ENCODE peak calls at places on chromosomes 7 and 10, in six cellular contexts. I is CD4-positive, alpha-beta memory T cell; K is K562; P is neuronal stem cell; Q is right atrium auricular region; L is colonic mucosa. D is an unnamed sample. For H3K36me3, the result is how much of the 10 kb centered on the place peaks cover.

GRCh38 chr7:46682841-46683624 is 762.0 kb upstream of the IGFBP3 start:
- DNase-seq in Q (no peak), L (no peak), P (no peak), I (no peak), K (no peak), D (no peak)

GRCh38 chr10:102975483-102976057 is 57.5 kb downstream of the CNNM2 start:
- DNase-seq in L (no peak), Q (no peak), P (no peak), I (no peak), K (no peak), D (no peak)

GRCh38 chr10:110354322-110354766 is 49.6 kb upstream of the SMNDC1 start:
- DNase-seq in I (peak), L (peak), Q (peak), P (peak), K (peak), D (peak)

GRCh38 chr7:125495997-125496396 is 566.4 kb upstream of the POT1 start:
- DNase-seq in K (no peak), I (no peak), P (no peak), Q (no peak), L (no peak), D (no peak)

GRCh38 chr10:119608316-119609155 is 11.8 kb upstream of the TIAL1 start:
- DNase-seq in K (peak), I (no peak), Q (peak), P (no peak), L (peak), D (peak)

GRCh38 chr7:145862212-145862611 is 254.4 kb upstream of the CNTNAP2 start:
- DNase-seq in Q (no peak), K (no peak), I (no peak), P (no peak), L (no peak), D (no peak)

GRCh38 chr10:43203491-43204393 is 63.1 kb downstream of the RASGEF1A start:
- DNase-seq in L (peak), I (no peak), Q (no peak), K (peak), P (no peak), D (no peak)

GRCh38 chr7:26598867-26599266 is 265.5 kb downstream of the SKAP2 start:
- DNase-seq in I (no peak), Q (no peak), K (no peak), P (no peak), L (no peak), D (no peak)

GRCh38 chr7:16644624-16644986 is 949 bp downstream of the ANKMY2 start:
- DNase-seq in P (no peak), Q (no peak), L (no peak), I (peak), K (peak), D (peak)

GRCh38 chr7:102182016-102182415 is 104.7 kb upstream of the SH2B2 start:
- DNase-seq in L (no peak), Q (no peak), P (no peak), I (no peak), K (no peak), D (no peak)

GRCh38 chr7:102178410-102178809 is 108.3 kb upstream of the SH2B2 start:
- DNase-seq in K (no peak), L (no peak), I (no peak), P (no peak), Q (no peak), D (no peak)

GRCh38 chr7:102184303-102184702 is 102.4 kb upstream of the SH2B2 start:
- DNase-seq in L (no peak), P (no peak), I (no peak), Q (no peak), K (no peak), D (no peak)

GRCh38 chr7:102180727-102181126 is 105.9 kb upstream of the SH2B2 start:
- DNase-seq in I (no peak), K (no peak), L (no peak), Q (no peak), P (no peak), D (no peak)

GRCh38 chr7:102181517-102181916 is 105.2 kb upstream of the SH2B2 start:
- DNase-seq in Q (no peak), K (no peak), I (no peak), P (no peak), L (no peak), D (no peak)
- H3K36me3 ChIP-seq in Q (under half), K (under half), I (under half), P (half or more), L (under half), D (under half)

GRCh38 chr7:77693830-77694583 is 2.3 kb upstream of the RSBN1L start:
- DNase-seq in I (no peak), K (peak), P (no peak), L (no peak), Q (no peak), D (no peak)

GRCh38 chr7:77690289-77690688 is 6.0 kb upstream of the RSBN1L start:
- DNase-seq in I (no peak), P (no peak), L (no peak), K (no peak), Q (no peak), D (no peak)

GRCh38 chr7:77696057-77696642 is at the start of gene RSBN1L:
- DNase-seq in L (peak), I (peak), P (peak), K (peak), Q (peak), D (peak)

GRCh38 chr7:77687747-77688144 is 8.5 kb upstream of the RSBN1L start:
- DNase-seq in Q (no peak), L (peak), P (no peak), I (no peak), K (no peak), D (peak)

DNA sequence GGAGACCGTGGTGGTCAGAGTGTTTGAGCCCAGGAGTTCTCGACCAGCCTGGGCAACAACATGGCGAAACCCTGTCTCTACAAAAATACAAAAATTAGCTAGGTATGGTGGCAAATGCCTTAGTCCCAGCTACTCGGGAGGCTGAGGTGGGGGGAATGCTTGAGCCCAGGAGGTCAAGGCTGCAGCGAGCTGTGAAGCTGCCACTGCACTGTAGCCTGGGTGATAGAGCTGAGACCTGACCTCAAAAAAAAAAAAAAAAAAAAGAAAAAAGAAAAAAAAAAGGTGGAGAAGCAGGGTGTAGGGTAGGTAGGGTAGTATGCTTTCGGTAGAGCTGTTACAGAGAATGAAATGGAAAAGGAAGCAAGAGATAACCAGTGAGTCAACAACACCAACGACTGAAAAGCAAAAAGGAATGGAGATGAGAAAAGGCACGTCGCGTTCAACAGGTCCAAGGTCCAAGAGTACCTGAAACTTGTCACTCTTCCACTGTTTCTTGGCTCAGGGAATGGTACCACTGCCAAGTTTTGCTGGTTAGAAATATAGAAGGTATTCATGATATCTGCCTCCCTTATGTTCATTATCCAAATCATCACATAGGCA is 4.3 kb upstream of the RSBN1L start:
- DNase-seq in K (peak), I (no peak), P (no peak), Q (no peak), L (peak), D (no peak)
- H3K27ac ChIP-seq in K (peak), I (no peak), P (no peak), Q (no peak), L (peak), D (no peak)

DNA sequence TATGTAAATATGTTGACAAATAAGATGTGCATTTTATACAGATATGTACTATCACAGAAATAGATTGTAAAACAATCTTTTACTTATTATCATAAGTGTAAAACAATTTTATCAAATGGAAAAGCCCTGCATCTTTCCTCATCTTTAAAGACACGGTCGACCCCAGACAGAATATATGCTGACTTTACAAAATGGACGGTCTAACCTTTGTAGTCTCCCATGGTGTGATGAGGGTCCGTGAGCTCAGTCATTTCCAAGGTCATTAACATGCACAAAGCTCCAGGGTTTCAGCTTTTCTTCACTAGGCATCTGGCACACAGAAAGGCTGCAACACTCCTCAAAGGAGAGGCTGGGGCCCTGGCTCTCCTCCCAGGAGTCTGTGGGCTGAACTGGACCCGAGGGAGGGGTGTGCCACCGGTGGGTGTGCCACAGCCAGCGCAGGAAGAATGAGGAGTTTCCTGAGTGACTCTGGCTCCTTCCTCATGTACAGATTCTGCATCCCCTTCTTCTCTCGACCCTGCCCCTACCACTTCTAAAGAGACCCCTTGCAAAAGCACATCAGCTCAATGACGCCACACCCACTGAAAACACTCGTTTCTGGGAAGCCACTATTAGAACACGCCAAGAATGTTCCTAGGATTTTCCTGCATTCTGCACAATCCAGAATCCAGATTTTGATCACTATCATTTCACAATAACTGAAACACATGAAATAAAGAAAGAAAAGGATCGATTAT is 26.2 kb upstream of the ABLIM1 start:
- DNase-seq in I (no peak), L (peak), P (no peak), K (no peak), Q (peak), D (no peak)
- H3K4me3 ChIP-seq in I (no peak), L (peak), P (no peak), K (no peak), Q (peak), D (no peak)

DNA sequence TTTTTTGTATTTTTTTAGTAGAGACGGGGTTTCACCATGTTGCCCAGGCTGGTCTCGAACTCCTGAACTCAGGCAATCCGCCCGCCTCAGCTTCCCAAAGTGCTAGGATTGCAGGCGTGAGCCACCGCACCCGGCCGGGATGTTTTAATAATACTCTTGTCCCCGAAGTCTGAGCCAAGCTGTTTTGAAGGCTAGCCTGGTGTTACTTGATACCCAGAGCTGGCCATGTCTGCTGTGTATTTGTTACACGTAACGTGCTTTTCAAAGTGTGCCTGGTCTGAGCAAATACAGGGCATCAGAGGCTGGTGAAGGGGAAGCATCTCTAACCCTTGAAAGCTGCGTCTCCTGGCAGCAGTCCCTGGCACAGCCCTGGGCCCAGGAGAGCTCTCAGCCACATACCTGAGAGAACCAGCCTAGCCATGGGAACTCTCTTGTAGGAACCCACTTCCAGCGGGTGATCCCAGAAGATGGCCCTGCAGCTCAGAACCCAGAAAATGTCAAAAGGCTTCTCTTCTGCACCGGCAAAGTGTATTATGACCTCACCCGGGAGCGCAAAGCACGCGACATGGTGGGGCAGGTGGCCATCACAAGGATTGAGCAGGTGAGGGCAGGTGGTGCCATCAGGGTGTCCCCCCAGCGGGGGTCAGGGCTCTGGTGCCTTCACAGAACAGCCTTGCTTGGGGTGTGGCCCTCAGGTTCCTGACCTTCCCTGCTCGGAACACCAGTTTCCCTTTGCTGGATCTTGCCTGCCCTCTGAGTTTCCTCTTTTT is 41.7 kb upstream of the ZMIZ2 start:
- DNase-seq in K (no peak), L (no peak), I (no peak), P (no peak), Q (no peak), D (no peak)
- H3K36me3 ChIP-seq in K (under half), L (under half), I (under half), P (under half), Q (under half), D (under half)

DNA sequence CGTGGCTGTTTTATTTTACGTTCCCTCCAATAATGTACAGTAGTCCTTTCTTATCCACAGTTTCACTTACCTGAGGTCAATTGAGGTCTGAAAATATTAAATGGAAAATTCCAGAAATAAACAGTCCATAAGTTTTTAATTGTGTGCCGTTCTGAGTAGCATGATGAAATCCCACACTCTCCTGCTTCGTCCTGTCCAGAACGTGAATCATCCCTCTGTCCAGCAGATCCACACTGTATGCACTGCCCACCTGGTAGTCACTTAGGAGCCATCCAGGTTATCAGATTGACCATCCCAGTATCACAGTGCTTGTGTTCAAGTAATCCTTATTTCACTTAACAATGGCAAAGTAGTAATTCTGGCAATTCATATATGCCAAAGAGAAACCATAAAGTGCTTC is 46.3 kb downstream of the STARD3NL start:
- DNase-seq in K (no peak), Q (no peak), P (no peak), I (no peak), L (no peak), D (no peak)
- H3K27ac ChIP-seq in K (no peak), Q (no peak), P (no peak), I (no peak), L (no peak), D (no peak)

DNA sequence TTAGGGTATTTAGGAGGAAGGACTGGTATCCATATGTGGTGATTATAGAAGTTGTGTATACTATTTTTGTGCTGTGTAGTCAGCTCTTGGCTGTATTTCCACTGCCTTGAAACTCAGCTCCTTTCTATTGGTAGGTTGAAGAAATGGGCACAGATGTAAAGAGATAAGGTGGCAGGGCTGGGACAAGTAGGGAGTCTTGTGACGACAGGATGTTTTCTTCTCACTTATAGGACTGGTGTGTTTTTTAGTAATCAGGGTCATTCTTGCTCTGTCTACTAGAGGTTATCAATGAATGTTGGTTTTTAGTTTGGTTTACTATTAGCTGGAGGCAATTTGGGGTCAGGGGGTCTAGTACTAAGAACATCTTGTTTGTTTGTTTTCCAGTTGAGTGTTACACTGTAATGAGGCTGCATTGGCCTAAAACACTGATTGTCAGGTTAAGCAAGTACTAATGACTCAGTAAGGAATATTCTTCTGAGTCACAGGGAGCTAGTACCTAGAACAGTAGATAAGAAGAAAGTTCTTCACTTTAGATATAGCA is 11.8 kb downstream of the UBN2 start:
- DNase-seq in L (no peak), I (no peak), Q (no peak), K (peak), P (no peak), D (no peak)
- H3K4me3 ChIP-seq in L (no peak), I (no peak), Q (no peak), K (no peak), P (no peak), D (no peak)

DNA sequence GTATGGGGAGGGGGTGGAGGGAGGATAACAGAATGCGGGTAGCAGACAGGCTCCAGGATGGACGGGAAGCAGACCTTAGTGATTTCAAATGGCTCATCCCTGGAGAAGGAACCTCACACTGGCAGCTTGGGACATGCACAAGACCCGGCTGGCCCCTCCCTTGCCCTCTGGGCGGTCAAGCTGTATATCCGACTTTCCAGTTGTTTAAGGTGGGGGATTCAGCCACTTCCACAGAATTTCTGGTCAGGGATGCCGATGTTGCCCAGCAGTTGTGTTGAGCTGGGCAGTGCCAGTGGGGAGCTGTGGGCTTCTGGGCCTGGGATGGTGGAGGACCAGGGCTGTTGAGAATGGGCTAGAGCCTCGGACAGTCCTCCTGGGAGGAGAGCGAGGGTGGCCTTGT is 38.8 kb downstream of the GBX1 start:
- DNase-seq in P (no peak), Q (no peak), L (no peak), K (no peak), I (no peak), D (no peak)
- H3K36me3 ChIP-seq in P (half or more), Q (under half), L (under half), K (half or more), I (under half), D (under half)

GRCh38 chr7:12607134-12607533 is 36.6 kb downstream of the SCIN start:
- DNase-seq in L (no peak), Q (no peak), I (no peak), K (no peak), P (no peak), D (no peak)

GRCh38 chr7:12596225-12596790 is 25.8 kb downstream of the SCIN start:
- DNase-seq in Q (no peak), I (no peak), L (no peak), K (no peak), P (no peak), D (no peak)

GRCh38 chr7:12601302-12601869 is 30.9 kb downstream of the SCIN start:
- DNase-seq in L (no peak), P (no peak), K (no peak), Q (no peak), I (no peak), D (no peak)
- H3K27ac ChIP-seq in L (no peak), P (no peak), K (no peak), Q (no peak), I (no peak), D (no peak)

GRCh38 chr7:100543586-100543985 is 4.6 kb downstream of the AGFG2 start:
- DNase-seq in L (no peak), K (no peak), Q (no peak), P (no peak), I (no peak), D (no peak)

GRCh38 chr7:100546129-100546867 is 7.3 kb downstream of the AGFG2 start:
- DNase-seq in K (no peak), I (peak), L (peak), P (no peak), Q (no peak), D (peak)

GRCh38 chr7:100545636-100546128 is 6.7 kb downstream of the AGFG2 start:
- DNase-seq in Q (peak), L (no peak), I (peak), P (no peak), K (peak), D (no peak)

GRCh38 chr7:100544949-100545635 is 6.1 kb downstream of the AGFG2 start:
- DNase-seq in L (no peak), K (no peak), I (no peak), P (no peak), Q (no peak), D (no peak)

GRCh38 chr7:100544386-100544785 is 5.4 kb downstream of the AGFG2 start:
- DNase-seq in K (no peak), L (no peak), Q (no peak), P (no peak), I (no peak), D (no peak)
- H3K4me3 ChIP-seq in K (no peak), L (no peak), Q (no peak), P (no peak), I (no peak), D (peak)

GRCh38 chr10:37952926-37953325 is 23.5 kb downstream of the ZNF25 start:
- DNase-seq in L (no peak), P (no peak), Q (no peak), I (no peak), K (no peak), D (no peak)
- H3K36me3 ChIP-seq in L (under half), P (half or more), Q (half or more), I (under half), K (under half), D (half or more)

D was measured in CD4-positive, CD25-positive, alpha-beta regulatory T cell.